ENCODE peak calls at places on chromosomes 6 and 20, in six cellular contexts. F, Y, S, M, R and O are unnamed samples.

GRCh38 chr6:156953478-156954146 is 176.4 kb downstream of the ARID1B start:
- DNase-seq in F (peak), Y (peak), S (peak), M (peak), R (peak), O (peak)

GRCh38 chr20:57076202-57076651 is 190.2 kb downstream of the BMP7 start:
- DNase-seq in F (no peak), Y (peak), S (no peak), M (peak), R (no peak), O (no peak)

GRCh38 chr6:106692112-106692822 is 62.9 kb downstream of the QRSL1 start:
- DNase-seq in F (peak), Y (peak), S (peak), M (peak), R (peak), O (no peak)

GRCh38 chr6:70813885-70814284 is 143.0 kb downstream of the B3GAT2 start:
- DNase-seq in F (no peak), Y (no peak), S (no peak), M (no peak), R (no peak), O (no peak)

GRCh38 chr6:82841309-82841708 is 224.3 kb downstream of the UBE3D start:
- DNase-seq in F (no peak), Y (peak), S (no peak), M (no peak), R (no peak), O (no peak)

GRCh38 chr6:64084201-64084663 is 448.6 kb downstream of the PHF3 start:
- DNase-seq in F (peak), Y (no peak), S (peak), M (no peak), R (no peak), O (no peak)

GRCh38 chr6:54286141-54286540 is 22.1 kb upstream of the TINAG start:
- DNase-seq in F (peak), Y (no peak), S (peak), M (peak), R (no peak), O (no peak)

GRCh38 chr6:16505711-16506362 is 255.4 kb downstream of the ATXN1 start:
- DNase-seq in F (peak), Y (no peak), S (peak), M (peak), R (no peak), O (no peak)

GRCh38 chr20:5056801-5057599 is 55.7 kb upstream of the SLC23A2 start:
- DNase-seq in F (peak), Y (peak), S (peak), M (peak), R (no peak), O (peak)

GRCh38 chr6:127749095-127749494 is 151.8 kb downstream of the THEMIS start:
- DNase-seq in F (no peak), Y (no peak), S (no peak), M (no peak), R (no peak), O (no peak)

GRCh38 chr6:161038229-161039003 is 46.8 kb downstream of the MAP3K4 start:
- DNase-seq in F (peak), Y (no peak), S (peak), M (peak), R (no peak), O (no peak)

GRCh38 chr6:111480988-111481830 is 1.8 kb downstream of the REV3L start:
- DNase-seq in F (peak), Y (no peak), S (no peak), M (no peak), R (no peak), O (no peak)

GRCh38 chr6:106525111-106525884 is 104.0 kb downstream of the RTN4IP1 start:
- DNase-seq in F (no peak), Y (no peak), S (no peak), M (no peak), R (no peak), O (peak)